ENCODE peak calls at places on chromosomes 4 and X, in six cellular contexts. T is NCI-H510A treated with DMSO at 0.1 percent for 48 hours; G is stimulated activated naive B cell treated with anti-CD40 and anti-IgM and Interleukin-4, amounts not matched to agents 10 μg/mL and 1 μg/mL and 100 μg/mL, for 72 hours; F is neural crest cell; U is fibroblast of the conjunctiva; A is epithelial cell of esophagus. V is an unnamed sample.

GRCh38 chrX:120021927-120022326 is 55.6 kb downstream of the RHOXF2B start:
- DNase-seq in T (no peak), U (no peak), A (no peak), G (no peak), F (no peak), V (no peak)

GRCh38 chrX:9533611-9534010 is 68.8 kb downstream of the TBL1X start:
- DNase-seq in A (no peak), G (no peak), F (no peak), T (no peak), U (no peak), V (no peak)

GRCh38 chrX:56429581-56429980 is 133.8 kb upstream of the UBQLN2 start:
- DNase-seq in U (no peak), F (no peak), A (no peak), G (no peak), T (no peak), V (no peak)

GRCh38 chrX:155966876-155967275 is 30.6 kb upstream of the IL9R start:
- DNase-seq in A (peak), T (no peak), F (peak), U (no peak), G (no peak), V (peak)

GRCh38 chr4:17516980-17517379 is 2.0 kb downstream of the CLRN2 start:
- DNase-seq in F (no peak), U (no peak), A (no peak), T (no peak), G (no peak), V (no peak)

GRCh38 chrX:66489339-66489738 is 149.5 kb downstream of the EDA2R start:
- DNase-seq in U (no peak), G (no peak), A (no peak), F (no peak), T (no peak), V (no peak)

GRCh38 chr4:2812985-2813384 is 20.1 kb downstream of the SH3BP2 start:
- DNase-seq in T (no peak), U (no peak), G (no peak), A (no peak), F (no peak), V (no peak)

GRCh38 chr4:19803406-19803805 is 448.3 kb upstream of the SLIT2 start:
- DNase-seq in T (no peak), G (no peak), A (no peak), U (no peak), F (no peak), V (peak)

GRCh38 chrX:15739886-15740285 is 1.8 kb downstream of the CA5B start:
- DNase-seq in A (peak), F (no peak), U (no peak), T (no peak), G (no peak), V (no peak)

GRCh38 chr4:123102897-123103489 is 180.6 kb upstream of the NUDT6 start:
- DNase-seq in F (no peak), T (peak), U (peak), G (no peak), A (peak), V (peak)

GRCh38 chrX:45801554-45801953 is 600.9 kb upstream of the DIPK2B start:
- DNase-seq in U (no peak), T (peak), A (peak), G (no peak), F (no peak), V (peak)

GRCh38 chr4:6327220-6327917 is 57.7 kb downstream of the WFS1 start:
- DNase-seq in T (peak), F (peak), A (peak), U (peak), G (peak), V (peak)

GRCh38 chrX:106585478-106585877 is 26.3 kb upstream of the RADX start:
- DNase-seq in G (no peak), T (no peak), A (peak), F (no peak), U (no peak), V (no peak)

GRCh38 chr4:185729300-185729912 is 82.6 kb downstream of the SORBS2 start:
- DNase-seq in T (no peak), A (no peak), G (no peak), F (no peak), U (no peak), V (no peak)

GRCh38 chrX:69807400-69807799 is 191.5 kb downstream of the EDA start:
- DNase-seq in T (no peak), F (no peak), A (no peak), U (no peak), G (no peak), V (no peak)

GRCh38 chr4:62301500-62301899 is 1101.4 kb downstream of the ADGRL3 start:
- DNase-seq in F (no peak), A (no peak), G (no peak), U (no peak), T (no peak), V (no peak)

GRCh38 chr4:26217961-26218676 is 102.7 kb upstream of the RBPJ start:
- DNase-seq in T (no peak), U (no peak), A (no peak), F (no peak), G (peak), V (no peak)

GRCh38 chrX:33434256-33435092 is 223.1 kb upstream of the DMD start:
- DNase-seq in G (peak), F (peak), U (peak), A (peak), T (peak), V (peak)

GRCh38 chrX:21975827-21976226 is 35.3 kb downstream of the SMS start:
- DNase-seq in G (no peak), T (no peak), U (peak), F (no peak), A (peak), V (no peak)

GRCh38 chr4:112284662-112285411 is 867 bp downstream of the TIFA start:
- DNase-seq in G (no peak), T (no peak), A (peak), U (no peak), F (no peak), V (peak)

GRCh38 chrX:17525762-17526555 is 151.0 kb downstream of the NHS start:
- DNase-seq in G (no peak), F (no peak), U (peak), A (no peak), T (no peak), V (no peak)

GRCh38 chr4:124481123-124481522 is 231.4 kb downstream of the ANKRD50 start:
- DNase-seq in U (no peak), T (no peak), G (no peak), F (no peak), A (no peak), V (no peak)

GRCh38 chr4:58301384-58301783 is 1191.2 kb upstream of the IGFBP7 start:
- DNase-seq in F (no peak), A (no peak), T (no peak), G (no peak), U (no peak), V (no peak)

GRCh38 chrX:134580947-134581346 is 77.3 kb downstream of the PLAC1 start:
- DNase-seq in T (no peak), A (no peak), F (no peak), U (no peak), G (no peak), V (no peak)

GRCh38 chrX:102995316-102995715 is 58.2 kb downstream of the RAB40AL start:
- DNase-seq in U (no peak), G (no peak), A (no peak), F (no peak), T (no peak), V (no peak)

GRCh38 chr4:90837241-90837640 is 710.0 kb downstream of the CCSER1 start:
- DNase-seq in T (no peak), U (no peak), F (no peak), G (no peak), A (no peak), V (no peak)

GRCh38 chrX:133741303-133741702 is 244.1 kb downstream of the GPC3 start:
- DNase-seq in U (peak), A (no peak), T (no peak), G (no peak), F (no peak), V (no peak)

GRCh38 chr4:6963139-6963611 is 53.5 kb downstream of the TBC1D14 start:
- DNase-seq in A (no peak), T (no peak), U (no peak), F (no peak), G (no peak), V (no peak)

GRCh38 chr4:23241408-23241807 is 548.7 kb downstream of the GBA3 start:
- DNase-seq in F (no peak), A (no peak), U (no peak), G (no peak), T (no peak), V (no peak)

GRCh38 chr4:143202824-143203223 is 18.1 kb downstream of the USP38 start:
- DNase-seq in U (no peak), T (no peak), A (peak), F (no peak), G (no peak), V (no peak)

GRCh38 chr4:91283726-91284125 is 1020.0 kb upstream of the GRID2 start:
- DNase-seq in A (no peak), F (no peak), U (no peak), T (no peak), G (no peak), V (no peak)

GRCh38 chrX:27679281-27679680 is 89.1 kb downstream of the DCAF8L2 start:
- DNase-seq in U (no peak), G (no peak), A (peak), T (no peak), F (no peak), V (no peak)

V was measured in ACHN.